ENCODE peak calls at places on chromosomes 4 and X, in seven cellular contexts. V is stimulated activated CD8-positive, alpha-beta memory T cell treated with anti-CD3 and anti-CD28 coated beads, Interleukin-15, amount 100 ng/mL, for 4 hours; S is MCF 10A; N is effector memory CD8-positive, alpha-beta T cell; E is GM12878; Y is NCI-H2171 treated with DMSO at 0.1 percent for 48 hours; T is CD4-positive, alpha-beta T cell. A is an unnamed sample.
A peak's percentile ranks its signal among the peaks of the same experiment; 100 is the strongest.

GRCh38 chr4:6345866-6346265 is 76.2 kb downstream of the WFS1 start:
- DNase-seq in V (no peak), S (no peak), N (no peak), E (no peak), Y (no peak), T (no peak), A (no peak)

GRCh38 chr4:53281438-53281837 is 84.4 kb downstream of the SCFD2 start:
- DNase-seq in V (no peak), S (peak; percentile 17), N (no peak), E (no peak), Y (peak; percentile 35), T (no peak), A (no peak)

GRCh38 chrX:66751136-66751782 is 112.4 kb upstream of the EDA2R start:
- DNase-seq in V (no peak), S (no peak), N (no peak), E (no peak), Y (no peak), T (no peak), A (no peak)

GRCh38 chr4:2891294-2891693 is 47.6 kb downstream of the ADD1 start:
- DNase-seq in V (no peak), S (no peak), N (no peak), E (no peak), Y (no peak), T (no peak), A (peak; percentile 47)

GRCh38 chr4:170089274-170089742 is 448 bp downstream of the AADAT start:
- DNase-seq in V (no peak), S (peak; percentile 49), N (no peak), E (no peak), Y (peak; percentile 37), T (no peak), A (peak; percentile 32)

GRCh38 chrX:17605676-17606075 is 131.6 kb upstream of the SCML1 start:
- DNase-seq in V (no peak), S (no peak), N (no peak), E (no peak), Y (no peak), T (no peak), A (no peak)

GRCh38 chr4:39043697-39044363 is 11.6 kb upstream of the TMEM156 start:
- DNase-seq in V (no peak), S (peak; percentile 37), N (no peak), E (peak; percentile 32), Y (no peak), T (no peak), A (peak; percentile 45)

GRCh38 chr4:44544158-44544557 is 95.5 kb upstream of the KCTD8 start:
- DNase-seq in V (no peak), S (no peak), N (no peak), E (no peak), Y (no peak), T (no peak), A (peak; percentile 19)

GRCh38 chr4:87465739-87466366 is 43.5 kb downstream of the NUDT9 start:
- DNase-seq in V (no peak), S (peak; percentile 50), N (peak; percentile 12), E (peak; percentile 9), Y (peak; percentile 28), T (no peak), A (peak; percentile 61)

GRCh38 chrX:109990582-109991276 is 12.2 kb upstream of the TMEM164 start:
- DNase-seq in V (no peak), S (no peak), N (no peak), E (no peak), Y (no peak), T (no peak), A (no peak)

GRCh38 chrX:10444204-10444603 is 176.2 kb downstream of the MID1 start:
- DNase-seq in V (no peak), S (no peak), N (no peak), E (no peak), Y (no peak), T (no peak), A (no peak)

A was measured in epithelial cell of esophagus.